ENCODE peak calls at places on chromosomes 11 and 22, in six cellular contexts. V, K, F, J, T and I are unnamed samples. For H3K4me1, the result is how much of the 10 kb centered on the place peaks cover.

GRCh38 chr22:38505595-38506117 is 455 bp downstream of the DDX17 start:
- DNase-seq in V (peak), K (no peak), F (peak), J (peak), T (peak), I (peak)

GRCh38 chr11:125535585-125535984 is 33.7 kb upstream of the EI24 start:
- DNase-seq in V (no peak), K (no peak), F (no peak), J (no peak), T (no peak), I (no peak)

GRCh38 chr11:803467-803742 is 1.6 kb downstream of the PIDD1 start:
- DNase-seq in V (no peak), K (no peak), F (no peak), J (no peak), T (no peak), I (no peak)

GRCh38 chr11:63769719-63770443 is 1.3 kb upstream of the ZFTA start:
- DNase-seq in V (peak), K (peak), F (no peak), J (no peak), T (no peak), I (no peak)

GRCh38 chr11:85725510-85726258 is 39.7 kb upstream of the CCDC89 start:
- DNase-seq in V (no peak), K (no peak), F (no peak), J (no peak), T (no peak), I (no peak)

GRCh38 chr22:48920776-48921241 is 906.9 kb downstream of the BRD1 start:
- DNase-seq in V (no peak), K (no peak), F (no peak), J (no peak), T (no peak), I (no peak)

GRCh38 chr11:133681901-133682300 is 149.6 kb upstream of the OPCML start:
- DNase-seq in V (no peak), K (peak), F (no peak), J (no peak), T (no peak), I (no peak)

GRCh38 chr11:75768112-75768908 is at the start of gene DGAT2:
- DNase-seq in V (peak), K (peak), F (peak), J (peak), T (peak), I (peak)

GRCh38 chr22:29129644-29130201 is 56.9 kb downstream of the KREMEN1 start:
- DNase-seq in V (no peak), K (no peak), F (no peak), J (no peak), T (no peak), I (no peak)

GRCh38 chr22:21963286-21963685 is 10.6 kb upstream of the PPM1F start:
- DNase-seq in V (no peak), K (no peak), F (no peak), J (no peak), T (no peak), I (no peak)

GRCh38 chr11:70547386-70547785 is 149.1 kb downstream of the CTTN start:
- DNase-seq in V (no peak), K (peak), F (no peak), J (peak), T (no peak), I (no peak)

GRCh38 chr11:30585067-30585891 is 874 bp downstream of the MPPED2 start:
- DNase-seq in V (peak), K (peak), F (no peak), J (peak), T (peak), I (peak)

GRCh38 chr22:48167238-48167637 is 1404.8 kb downstream of the TBC1D22A start:
- DNase-seq in V (no peak), K (no peak), F (no peak), J (no peak), T (no peak), I (no peak)

GRCh38 chr22:47928626-47929025 is 1166.2 kb downstream of the TBC1D22A start:
- DNase-seq in V (no peak), K (no peak), F (no peak), J (no peak), T (no peak), I (no peak)

GRCh38 chr22:30308518-30309230 is 18.1 kb downstream of the TBC1D10A start:
- DNase-seq in V (no peak), K (no peak), F (no peak), J (no peak), T (no peak), I (no peak)

GRCh38 chr11:23509023-23509422 is 648.7 kb upstream of the CCDC179 start:
- DNase-seq in V (no peak), K (no peak), F (no peak), J (no peak), T (no peak), I (no peak)

GRCh38 chr22:29475550-29475949 is 4.5 kb upstream of the NEFH start:
- DNase-seq in V (no peak), K (no peak), F (no peak), J (peak), T (no peak), I (no peak)

GRCh38 chr22:41512421-41513194 is 31.7 kb downstream of the POLR3H start:
- DNase-seq in V (no peak), K (peak), F (no peak), J (no peak), T (peak), I (no peak)

GRCh38 chr11:3222941-3223905 is 4.6 kb upstream of the MRGPRG start:
- DNase-seq in V (peak), K (peak), F (no peak), J (no peak), T (peak), I (no peak)

GRCh38 chr11:17750817-17751165 is 16.2 kb downstream of the KCNC1 start:
- DNase-seq in V (no peak), K (no peak), F (no peak), J (no peak), T (no peak), I (no peak)

DNA sequence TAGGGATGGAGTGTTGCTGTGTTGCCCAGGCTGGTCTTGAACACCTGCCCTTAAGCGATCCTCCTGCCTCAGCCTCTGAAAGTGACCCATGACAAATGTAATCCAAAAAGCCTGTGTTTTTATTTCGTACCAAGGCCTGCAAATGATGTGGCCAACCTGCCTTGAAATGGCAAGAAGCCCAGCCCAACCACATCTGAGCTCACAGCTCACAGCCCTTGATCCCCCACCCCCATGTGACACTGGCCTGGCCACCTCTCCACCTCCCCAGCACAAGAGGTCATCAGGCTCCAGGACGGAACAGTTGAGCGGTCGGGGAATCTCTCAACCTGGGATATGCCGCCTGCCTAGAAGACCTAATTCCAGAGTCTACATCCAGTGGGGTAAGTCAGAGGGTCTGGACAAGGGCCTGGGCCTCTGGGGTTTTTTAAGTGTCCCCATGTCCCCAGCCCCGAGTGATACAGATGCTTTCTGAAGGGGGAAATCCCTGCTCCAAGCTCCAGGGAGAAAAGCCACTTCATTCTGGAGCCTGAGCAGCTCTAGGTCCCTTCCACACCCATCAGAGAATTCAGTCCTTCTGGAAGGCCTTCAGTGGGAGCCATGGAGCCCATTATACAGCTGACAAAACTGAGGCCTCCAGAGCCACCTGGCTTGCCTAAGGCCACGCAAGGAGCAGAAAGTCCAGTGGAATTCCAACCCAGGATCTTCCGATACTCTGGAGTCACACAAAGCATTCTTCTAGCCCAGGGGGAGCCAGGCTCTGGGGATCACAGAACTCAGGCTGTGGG is 70.7 kb downstream of the MN1 start:
- DNase-seq in V (no peak), K (no peak), F (no peak), J (no peak), T (no peak), I (no peak)
- H3K4me1 ChIP-seq in V (under half), K (under half), F (under half), J (under half), T (under half), I (under half)

DNA sequence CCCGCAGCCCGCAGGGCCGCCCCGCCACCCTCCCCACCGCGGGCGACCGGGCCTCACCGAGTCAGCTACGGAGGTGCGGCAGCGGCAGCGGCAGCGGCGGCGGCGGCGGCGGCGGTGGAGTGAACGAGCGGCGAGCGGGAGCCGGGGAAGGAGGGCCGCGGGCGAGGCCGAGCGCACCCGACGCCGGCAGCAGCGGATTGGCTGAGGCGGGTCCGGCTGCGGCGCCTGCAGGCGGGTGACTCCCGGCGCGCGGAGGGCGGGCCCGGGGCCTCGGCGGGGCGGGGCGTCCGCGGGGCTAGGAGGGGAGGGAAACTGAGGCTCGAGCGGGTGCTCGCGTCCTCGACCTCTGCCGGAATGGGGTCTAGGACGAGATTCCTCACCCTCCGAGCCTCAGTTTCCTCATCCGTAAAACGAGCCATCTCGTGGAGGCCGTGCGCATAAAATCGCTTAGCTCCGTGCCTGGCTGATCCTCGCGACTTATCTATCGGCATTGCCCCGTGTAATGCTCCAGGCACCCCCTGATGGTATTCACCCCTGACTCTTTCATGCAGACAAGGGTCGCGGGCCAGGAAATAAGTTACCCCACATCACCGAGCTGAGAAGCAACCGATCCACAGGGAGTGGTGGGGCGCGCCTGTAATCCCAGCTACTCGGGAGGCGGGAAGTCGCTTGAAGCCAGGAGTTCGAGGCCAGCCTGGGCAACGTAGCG is at the start of gene CPT1A:
- DNase-seq in V (peak), K (peak), F (peak), J (peak), T (peak), I (peak)
- H3K4me3 ChIP-seq in V (peak), K (peak), F (peak), J (peak), T (peak), I (peak)

GRCh38 chr22:20803696-20804324 is 29.9 kb downstream of the SERPIND1 start:
- DNase-seq in V (peak), K (peak), F (peak), J (peak), T (peak), I (no peak)
- H3K4me1 ChIP-seq in V (under half), K (under half), F (under half), J (under half), T (under half), I (under half)

GRCh38 chr11:119375629-119376196 is 5.8 kb downstream of the USP2 start:
- DNase-seq in V (peak), K (peak), F (peak), J (no peak), T (no peak), I (no peak)
- H3K4me3 ChIP-seq in V (no peak), K (peak), F (no peak), J (no peak), T (no peak), I (no peak)

GRCh38 chr11:121463689-121464335 is 11.0 kb upstream of the SORL1-AS1 start:
- DNase-seq in V (no peak), K (no peak), F (no peak), J (no peak), T (no peak), I (no peak)

GRCh38 chr11:121464352-121464946 is 11.7 kb upstream of the SORL1-AS1 start:
- DNase-seq in V (peak), K (peak), F (no peak), J (peak), T (no peak), I (peak)

GRCh38 chr11:121460941-121461514 is 8.3 kb upstream of the SORL1-AS1 start:
- DNase-seq in V (no peak), K (no peak), F (no peak), J (no peak), T (no peak), I (no peak)

GRCh38 chr11:121459413-121460041 is 6.8 kb upstream of the SORL1-AS1 start:
- DNase-seq in V (no peak), K (no peak), F (no peak), J (no peak), T (no peak), I (no peak)

DNA sequence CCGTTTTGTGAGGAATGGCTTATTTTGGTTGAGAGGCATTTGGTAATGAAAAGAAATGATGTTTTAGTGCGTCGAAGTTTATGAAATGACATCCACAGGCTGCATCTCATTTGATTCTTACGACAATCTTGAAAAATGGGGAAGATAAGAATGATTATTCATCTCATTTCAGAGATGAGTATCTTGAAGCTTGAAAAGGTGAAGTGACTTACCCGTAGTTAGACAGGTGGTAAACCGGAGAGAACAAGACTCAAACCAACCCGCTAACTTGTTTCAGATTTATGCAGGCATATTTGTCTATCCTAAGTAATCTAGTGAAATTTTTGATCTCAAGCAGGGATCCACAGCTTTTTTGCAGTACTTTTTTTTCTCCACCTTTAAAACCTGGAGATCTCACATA is 9.1 kb upstream of the SORL1-AS1 start:
- DNase-seq in V (no peak), K (no peak), F (no peak), J (no peak), T (no peak), I (no peak)
- H3K4me1 ChIP-seq in V (under half), K (under half), F (under half), J (half or more), T (under half), I (under half)

GRCh38 chr11:46281374-46281831 is 3.9 kb downstream of the CREB3L1 start:
- DNase-seq in V (peak), K (peak), F (peak), J (no peak), T (no peak), I (no peak)
- H3K4me3 ChIP-seq in V (no peak), K (peak), F (peak), J (no peak), T (no peak), I (peak)

GRCh38 chr11:61834278-61835004 is 6.3 kb downstream of the FADS2 start:
- DNase-seq in V (no peak), K (peak), F (peak), J (peak), T (peak), I (no peak)
- H3K4me1 ChIP-seq in V (under half), K (under half), F (under half), J (under half), T (under half), I (under half)

DNA sequence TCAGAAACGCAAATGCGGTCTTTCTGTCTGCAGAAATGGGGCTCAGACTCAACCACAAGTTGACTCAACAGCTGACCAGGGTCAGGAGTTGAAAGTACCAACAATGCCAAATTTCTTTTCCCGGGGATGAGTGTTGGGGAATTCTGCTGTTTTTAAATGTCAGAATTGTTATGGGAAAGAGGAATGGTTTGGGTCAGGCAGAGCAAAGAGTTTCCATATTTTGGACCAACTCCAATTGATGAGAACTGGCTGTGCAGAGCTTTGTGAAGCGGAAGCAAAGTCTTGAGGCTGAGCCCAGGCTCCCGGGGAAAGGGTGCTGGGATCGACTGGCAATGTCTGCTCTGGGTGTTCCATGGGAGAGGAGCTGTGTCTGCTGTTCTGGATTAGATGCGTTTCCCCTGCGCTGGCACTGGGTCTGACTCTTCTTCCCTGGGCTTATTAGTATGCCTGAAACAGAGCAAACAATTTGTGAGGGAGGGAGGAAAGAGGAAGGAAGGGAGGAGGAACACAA is 36.2 kb downstream of the TXN2 start:
- DNase-seq in V (peak), K (peak), F (no peak), J (no peak), T (no peak), I (no peak)
- H3K4me3 ChIP-seq in V (no peak), K (no peak), F (no peak), J (no peak), T (no peak), I (no peak)